ENCODE peak calls at places on chromosomes 7 and 10, in four cellular contexts. M is NCI-H2081, X is NCI-H446, V is mesothelial cell of epicardium. P is an unnamed sample.

GRCh38 chr7:464712-465461 is 54.8 kb downstream of the PDGFA start:
- DNase-seq in M (no peak), X (no peak), V (peak; percentile 58), P (no peak)

GRCh38 chr7:137146996-137147720 is 196.4 kb downstream of the PTN start:
- DNase-seq in M (no peak), X (no peak), V (no peak), P (no peak)

GRCh38 chr10:119022846-119023552 is 6.5 kb upstream of the NANOS1 start:
- DNase-seq in M (no peak), X (no peak), V (no peak), P (no peak)

GRCh38 chr10:46240684-46241565 is 45.9 kb upstream of the ANTXRL start:
- DNase-seq in M (no peak), X (no peak), V (no peak), P (no peak)

GRCh38 chr7:115009139-115009538 is 87.2 kb downstream of the MDFIC start:
- DNase-seq in M (no peak), X (no peak), V (no peak), P (no peak)

GRCh38 chr7:137097111-137097510 is 228.7 kb downstream of the CHRM2 start:
- DNase-seq in M (no peak), X (no peak), V (no peak), P (no peak)

GRCh38 chr7:549103-549890 is 29.7 kb upstream of the PDGFA start:
- DNase-seq in M (no peak), X (no peak), V (no peak), P (no peak)

GRCh38 chr7:150553163-150553562 is 14.0 kb upstream of the GIMAP4 start:
- DNase-seq in M (no peak), X (no peak), V (no peak), P (no peak)

GRCh38 chr7:36037121-36037662 is 115.9 kb upstream of the EEPD1 start:
- DNase-seq in M (no peak), X (peak; percentile 43), V (peak; percentile 65), P (peak; percentile 77)

GRCh38 chr7:108875139-108875538 is 305.5 kb downstream of the DNAJB9 start:
- DNase-seq in M (no peak), X (no peak), V (no peak), P (no peak)

GRCh38 chr10:26642896-26643653 is 54.4 kb upstream of the PDSS1 start:
- DNase-seq in M (no peak), X (no peak), V (no peak), P (no peak)

GRCh38 chr10:30365278-30365677 is 16.2 kb upstream of the MTPAP start:
- DNase-seq in M (no peak), X (no peak), V (peak; percentile 31), P (no peak)

GRCh38 chr10:7593068-7593467 is 73.7 kb downstream of the ITIH5 start:
- DNase-seq in M (no peak), X (no peak), V (no peak), P (no peak)

GRCh38 chr7:143435266-143435665 is 8.0 kb upstream of the TAS2R60 start:
- DNase-seq in M (no peak), X (no peak), V (no peak), P (no peak)

GRCh38 chr10:63976538-63976937 is 455.3 kb downstream of the REEP3 start:
- DNase-seq in M (peak; percentile 30), X (peak; percentile 52), V (peak; percentile 60), P (peak; percentile 62)

GRCh38 chr7:9307131-9307530 is 873.7 kb downstream of the NXPH1 start:
- DNase-seq in M (no peak), X (no peak), V (no peak), P (no peak)

GRCh38 chr10:78944658-78945333 is 124.0 kb upstream of the ZMIZ1 start:
- DNase-seq in M (no peak), X (no peak), V (no peak), P (no peak)

GRCh38 chr10:67696029-67696428 is at the start of gene CTNNA3:
- DNase-seq in M (no peak), X (no peak), V (no peak), P (no peak)

GRCh38 chr7:66076459-66077329 is 1.1 kb downstream of the ASL start:
- DNase-seq in M (no peak), X (no peak), V (no peak), P (no peak)

GRCh38 chr7:77917500-77918262 is 119.1 kb downstream of the PHTF2 start:
- DNase-seq in M (peak; percentile 52), X (no peak), V (no peak), P (no peak)

GRCh38 chr10:94983555-94983954 is 45.1 kb downstream of the CYP2C9 start:
- DNase-seq in M (no peak), X (no peak), V (no peak), P (no peak)

GRCh38 chr7:139591550-139592195 is 68.2 kb downstream of the CLEC2L start:
- DNase-seq in M (no peak), X (no peak), V (no peak), P (no peak)

GRCh38 chr10:100401631-100402328 is 54.7 kb downstream of the SCD start:
- DNase-seq in M (no peak), X (no peak), V (no peak), P (no peak)

GRCh38 chr10:89838002-89838615 is 136.7 kb downstream of the KIF20B start:
- DNase-seq in M (no peak), X (no peak), V (no peak), P (no peak)

GRCh38 chr10:14541379-14541778 is 210.7 kb upstream of the FRMD4A start:
- DNase-seq in M (no peak), X (no peak), V (no peak), P (no peak)

GRCh38 chr10:18822156-18822555 is 162.9 kb downstream of the ARL5B start:
- DNase-seq in M (no peak), X (no peak), V (peak; percentile 39), P (no peak)

GRCh38 chr7:113730309-113730955 is 188.4 kb downstream of the PPP1R3A start:
- DNase-seq in M (no peak), X (no peak), V (no peak), P (no peak)

GRCh38 chr10:5071411-5072198 is 22.6 kb upstream of the AKR1C3 start:
- DNase-seq in M (no peak), X (peak; percentile 15), V (no peak), P (no peak)

GRCh38 chr7:127532736-127533135 is 52.7 kb downstream of the GCC1 start:
- DNase-seq in M (no peak), X (no peak), V (no peak), P (no peak)

GRCh38 chr7:132488634-132489302 is 87.5 kb downstream of the PLXNA4 start:
- DNase-seq in M (no peak), X (peak; percentile 6), V (no peak), P (no peak)

GRCh38 chr10:132638130-132638515 is 100.5 kb downstream of the INPP5A start:
- DNase-seq in M (no peak), X (no peak), V (no peak), P (no peak)

GRCh38 chr7:64887756-64888508 is 15.1 kb upstream of the ZNF273 start:
- DNase-seq in M (no peak), X (no peak), V (peak; percentile 37), P (no peak)

GRCh38 chr10:4017336-4017735 is 232.3 kb upstream of the KLF6 start:
- DNase-seq in M (no peak), X (no peak), V (no peak), P (no peak)

GRCh38 chr7:21368317-21368716 is 59.6 kb upstream of the SP4 start:
- DNase-seq in M (no peak), X (no peak), V (no peak), P (no peak)

GRCh38 chr7:22787936-22788335 is 34.7 kb downstream of the TOMM7 start:
- DNase-seq in M (no peak), X (peak; percentile 83), V (no peak), P (no peak)

GRCh38 chr10:121092341-121093099 is 241.4 kb downstream of the WDR11 start:
- DNase-seq in M (no peak), X (peak; percentile 26), V (no peak), P (no peak)

GRCh38 chr10:13001041-13001886 is at the start of gene CCDC3:
- DNase-seq in M (no peak), X (peak; percentile 19), V (peak; percentile 53), P (peak; percentile 42)

GRCh38 chr7:16670021-16670420 is 24.0 kb downstream of the BZW2 start:
- DNase-seq in M (no peak), X (no peak), V (no peak), P (no peak)

P was measured in COR-L47.